ENCODE peak calls at places on chromosome 20, in six cellular contexts. M is mesendoderm; H is esophagus squamous epithelium; U is hepatocyte; G is RWPE1; C is CD8-positive, alpha-beta T cell. J is an unnamed sample.

GRCh38 chr20:4512891-4513550 is 208.7 kb upstream of the PRND start:
- DNase-seq in H (no peak), C (no peak), G (peak), M (peak), U (peak), J (no peak)

GRCh38 chr20:62898093-62898964 is 28.0 kb downstream of the DIDO1 start:
- DNase-seq in G (no peak), H (no peak), M (no peak), U (no peak), C (no peak), J (no peak)

GRCh38 chr20:4082406-4083102 is 67.2 kb upstream of the RNF24 start:
- DNase-seq in U (peak), C (peak), M (peak), G (no peak), H (no peak), J (peak)

GRCh38 chr20:41173161-41173721 is 35.9 kb downstream of the PLCG1 start:
- DNase-seq in U (peak), C (peak), H (no peak), G (peak), M (peak), J (peak)

GRCh38 chr20:50627747-50628146 is 63.6 kb downstream of the RIPOR3 start:
- DNase-seq in G (no peak), C (no peak), U (no peak), H (no peak), M (no peak), J (no peak)

GRCh38 chr20:45322952-45323383 is 14.9 kb upstream of the MATN4 start:
- DNase-seq in M (peak), G (no peak), C (no peak), U (peak), H (no peak), J (peak)

GRCh38 chr20:36795691-36796090 is 22.1 kb upstream of the DSN1 start:
- DNase-seq in U (no peak), C (no peak), M (peak), G (no peak), H (no peak), J (no peak)

GRCh38 chr20:49712918-49713778 is 530 bp downstream of the B4GALT5 start:
- DNase-seq in G (peak), H (no peak), M (peak), U (peak), C (peak), J (peak)

GRCh38 chr20:754904-755303 is 13.4 kb downstream of the SLC52A3 start:
- DNase-seq in C (no peak), H (no peak), M (no peak), U (no peak), G (no peak), J (no peak)

GRCh38 chr20:47576516-47577033 is 74.9 kb downstream of the NCOA3 start:
- DNase-seq in M (peak), H (no peak), G (peak), C (no peak), U (peak), J (peak)

GRCh38 chr20:62815066-62815991 is 1.5 kb upstream of the COL9A3 start:
- DNase-seq in H (no peak), C (no peak), U (peak), G (peak), M (peak), J (peak)

GRCh38 chr20:63977392-63978276 is 1.8 kb downstream of the SAMD10 start:
- DNase-seq in H (no peak), C (peak), G (peak), U (peak), M (no peak), J (no peak)

GRCh38 chr20:44720994-44721784 is 6.0 kb downstream of the CCN5 start:
- DNase-seq in H (no peak), G (peak), C (no peak), U (no peak), M (no peak), J (no peak)

GRCh38 chr20:53829086-53829703 is 235.6 kb upstream of the ZNF217 start:
- DNase-seq in M (peak), G (peak), C (no peak), H (no peak), U (peak), J (no peak)

GRCh38 chr20:2798814-2799213 is 1.6 kb downstream of the CPXM1 start:
- DNase-seq in U (no peak), C (no peak), G (no peak), H (no peak), M (peak), J (no peak)

GRCh38 chr20:29079769-29080690 is 2177.4 kb upstream of the DEFB115 start:
- DNase-seq in M (no peak), C (no peak), H (no peak), U (no peak), G (no peak), J (peak)

GRCh38 chr20:62984666-62985065 is 22.1 kb downstream of the BHLHE23 start:
- DNase-seq in G (no peak), U (no peak), C (no peak), H (no peak), M (no peak), J (no peak)

GRCh38 chr20:15913661-15914060 is 659.6 kb downstream of the KIF16B start:
- DNase-seq in H (no peak), C (no peak), M (no peak), U (no peak), G (no peak), J (no peak)

GRCh38 chr20:1478566-1478965 is 11.9 kb upstream of the NSFL1C start:
- DNase-seq in G (peak), H (no peak), U (no peak), M (no peak), C (no peak), J (no peak)

GRCh38 chr20:41038878-41039404 is 10.3 kb downstream of the TOP1 start:
- DNase-seq in H (no peak), U (peak), C (no peak), M (no peak), G (no peak), J (no peak)

GRCh38 chr20:30376767-30377658 is 880.5 kb upstream of the DEFB115 start:
- DNase-seq in M (peak), G (peak), H (no peak), U (peak), C (peak), J (peak)

GRCh38 chr20:45835230-45836224 is 1.9 kb downstream of the SNX21 start:
- DNase-seq in G (peak), C (no peak), H (no peak), U (no peak), M (no peak), J (no peak)

GRCh38 chr20:1800777-1801176 is 94.4 kb upstream of the SIRPA start:
- DNase-seq in M (no peak), U (no peak), H (no peak), G (no peak), C (no peak), J (no peak)

GRCh38 chr20:10652660-10653191 is 21.1 kb downstream of the JAG1 start:
- DNase-seq in G (no peak), M (no peak), U (no peak), H (no peak), C (no peak), J (peak)

GRCh38 chr20:10655723-10656122 is 18.1 kb downstream of the JAG1 start:
- DNase-seq in M (no peak), H (no peak), G (no peak), U (no peak), C (no peak), J (no peak)

GRCh38 chr20:10654630-10655029 is 19.2 kb downstream of the JAG1 start:
- DNase-seq in U (peak), H (no peak), M (peak), G (no peak), C (no peak), J (peak)

GRCh38 chr20:10652185-10652584 is 21.6 kb downstream of the JAG1 start:
- DNase-seq in U (no peak), G (no peak), C (no peak), H (no peak), M (no peak), J (no peak)

GRCh38 chr20:10653593-10654288 is 20.1 kb downstream of the JAG1 start:
- DNase-seq in M (no peak), G (no peak), C (no peak), U (no peak), H (no peak), J (peak)
- H3K27ac ChIP-seq in M (no peak), G (peak), C (no peak), U (peak), H (peak), J (peak)

GRCh38 chr20:38881806-38882440 is 44.3 kb upstream of the FAM83D start:
- DNase-seq in M (no peak), H (no peak), G (no peak), U (no peak), C (no peak), J (no peak)
- H3K27ac ChIP-seq in M (no peak), H (no peak), G (no peak), U (no peak), C (no peak), J (no peak)

GRCh38 chr20:14431568-14431967 is 94.2 kb upstream of the FLRT3 start:
- DNase-seq in H (no peak), M (no peak), C (no peak), G (no peak), U (no peak), J (no peak)
- H3K27ac ChIP-seq in H (no peak), M (no peak), C (no peak), G (no peak), U (no peak), J (no peak)

GRCh38 chr20:39812116-39812515 is 850.0 kb downstream of the DHX35 start:
- DNase-seq in U (no peak), C (no peak), H (no peak), G (peak), M (no peak), J (no peak)
- H3K27ac ChIP-seq in U (no peak), C (no peak), H (peak), G (no peak), M (no peak), J (no peak)

GRCh38 chr20:31664696-31665354 is 27.1 kb downstream of the COX4I2 start:
- DNase-seq in C (no peak), M (no peak), H (no peak), U (no peak), G (no peak), J (peak)

GRCh38 chr20:31663524-31663837 is 25.8 kb downstream of the COX4I2 start:
- DNase-seq in U (no peak), G (no peak), C (no peak), M (no peak), H (no peak), J (no peak)

GRCh38 chr20:31663838-31664695 is 26.4 kb downstream of the COX4I2 start:
- DNase-seq in C (no peak), H (no peak), M (peak), G (no peak), U (peak), J (peak)

GRCh38 chr20:31662372-31662854 is 24.7 kb downstream of the COX4I2 start:
- DNase-seq in M (no peak), C (no peak), G (no peak), H (no peak), U (no peak), J (no peak)

GRCh38 chr20:31661625-31662371 is 24.1 kb downstream of the COX4I2 start:
- DNase-seq in C (peak), U (peak), G (peak), M (peak), H (no peak), J (peak)
- H3K27ac ChIP-seq in C (peak), U (peak), G (peak), M (no peak), H (peak), J (peak)

GRCh38 chr20:33148040-33148439 is 19.9 kb upstream of the BPIFA2 start:
- DNase-seq in H (no peak), C (no peak), U (no peak), M (no peak), G (no peak), J (no peak)

GRCh38 chr20:33147299-33147698 is 20.7 kb upstream of the BPIFA2 start:
- DNase-seq in H (no peak), U (no peak), M (no peak), C (no peak), G (no peak), J (no peak)

GRCh38 chr20:33145521-33145920 is 22.4 kb upstream of the BPIFA2 start:
- DNase-seq in U (no peak), H (no peak), C (no peak), G (no peak), M (no peak), J (no peak)
- H3K27ac ChIP-seq in U (no peak), H (no peak), C (no peak), G (no peak), M (no peak), J (no peak)

DNA sequence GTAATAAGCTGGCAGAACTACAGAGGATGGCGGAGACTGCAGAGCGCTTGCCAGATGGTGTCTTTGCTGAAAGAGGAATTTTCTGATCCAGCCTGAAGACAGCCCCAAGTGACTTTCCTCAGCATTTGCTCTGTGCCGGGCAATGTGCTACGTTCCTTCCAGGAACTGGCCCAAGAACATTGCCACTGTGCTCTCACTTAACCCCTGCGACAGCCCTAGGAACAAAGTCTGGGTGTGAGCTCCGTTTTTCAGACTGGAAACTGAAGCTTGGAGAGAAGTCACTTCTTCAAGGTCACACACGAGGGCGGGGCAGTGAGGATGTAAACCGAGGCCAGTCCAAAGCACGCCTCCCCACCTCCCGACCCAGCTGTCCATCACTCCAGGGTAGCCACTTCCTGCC is 22.2 kb upstream of the BMP7 start:
- DNase-seq in C (no peak), U (no peak), H (no peak), M (no peak), G (no peak), J (no peak)
- H3K27ac ChIP-seq in C (no peak), U (no peak), H (no peak), M (no peak), G (no peak), J (no peak)